ENCODE peak calls at places on chromosomes 12 and 14, in eight cellular contexts. One of them, this sample, is unnamed.

GRCh38 chr14:50062438-50063039 is 53.8 kb downstream of the VCPKMT start:
- DNase-seq in tibial artery: no peak
- DNase-seq in right atrium auricular region: no peak
- DNase-seq in fibroblast of lung: peak; percentile 85
- DNase-seq in Peyer's patch: no peak
- DNase-seq in tibial nerve: no peak
- DNase-seq in adrenal gland: peak; percentile 89
- DNase-seq in psoas muscle: no peak
- DNase-seq in this sample: no peak

GRCh38 chr12:73863541-73863940 is 674.1 kb upstream of the ATXN7L3B start:
- DNase-seq in fibroblast of lung: peak; percentile 22
- DNase-seq in tibial nerve: no peak
- DNase-seq in psoas muscle: no peak
- DNase-seq in right atrium auricular region: no peak
- DNase-seq in adrenal gland: no peak
- DNase-seq in tibial artery: no peak
- DNase-seq in Peyer's patch: no peak
- DNase-seq in this sample: no peak

GRCh38 chr14:51610766-51611165 is 40.9 kb upstream of the FRMD6 start:
- DNase-seq in tibial artery: no peak
- DNase-seq in Peyer's patch: no peak
- DNase-seq in tibial nerve: no peak
- DNase-seq in psoas muscle: no peak
- DNase-seq in fibroblast of lung: peak; percentile 66
- DNase-seq in right atrium auricular region: no peak
- DNase-seq in adrenal gland: no peak
- DNase-seq in this sample: no peak

GRCh38 chr12:10368206-10369171 is 21.4 kb downstream of the KLRK1 start:
- DNase-seq in psoas muscle: no peak
- DNase-seq in right atrium auricular region: no peak
- DNase-seq in tibial artery: no peak
- DNase-seq in fibroblast of lung: no peak
- DNase-seq in Peyer's patch: no peak
- DNase-seq in tibial nerve: no peak
- DNase-seq in adrenal gland: no peak
- DNase-seq in this sample: no peak

GRCh38 chr12:42976620-42977019 is 387.1 kb upstream of the PRICKLE1 start:
- DNase-seq in psoas muscle: no peak
- DNase-seq in adrenal gland: no peak
- DNase-seq in right atrium auricular region: no peak
- DNase-seq in Peyer's patch: no peak
- DNase-seq in tibial artery: no peak
- DNase-seq in tibial nerve: no peak
- DNase-seq in fibroblast of lung: no peak
- DNase-seq in this sample: no peak

GRCh38 chr14:100012478-100012925 is 52.7 kb upstream of the EVL start:
- DNase-seq in psoas muscle: no peak
- DNase-seq in tibial artery: no peak
- DNase-seq in fibroblast of lung: peak; percentile 87
- DNase-seq in tibial nerve: no peak
- DNase-seq in adrenal gland: no peak
- DNase-seq in right atrium auricular region: no peak
- DNase-seq in Peyer's patch: no peak
- DNase-seq in this sample: no peak

GRCh38 chr12:94074970-94075695 is 73.2 kb upstream of the PLXNC1 start:
- DNase-seq in right atrium auricular region: peak; percentile 86
- DNase-seq in tibial artery: peak; percentile 88
- DNase-seq in Peyer's patch: no peak
- DNase-seq in adrenal gland: peak; percentile 87
- DNase-seq in psoas muscle: peak; percentile 65
- DNase-seq in tibial nerve: peak; percentile 36
- DNase-seq in fibroblast of lung: peak; percentile 89
- DNase-seq in this sample: peak; percentile 81

GRCh38 chr14:42299692-42300091 is 693.0 kb downstream of the LRFN5 start:
- DNase-seq in Peyer's patch: no peak
- DNase-seq in adrenal gland: no peak
- DNase-seq in tibial nerve: no peak
- DNase-seq in psoas muscle: no peak
- DNase-seq in right atrium auricular region: no peak
- DNase-seq in fibroblast of lung: no peak
- DNase-seq in tibial artery: no peak
- DNase-seq in this sample: no peak

GRCh38 chr12:79420146-79420618 is 270.6 kb downstream of the PAWR start:
- DNase-seq in adrenal gland: peak; percentile 16
- DNase-seq in tibial artery: no peak
- DNase-seq in Peyer's patch: no peak
- DNase-seq in tibial nerve: no peak
- DNase-seq in fibroblast of lung: peak; percentile 98
- DNase-seq in right atrium auricular region: no peak
- DNase-seq in psoas muscle: no peak
- DNase-seq in this sample: no peak

GRCh38 chr12:29640589-29641345 is 143.0 kb downstream of the TMTC1 start:
- DNase-seq in psoas muscle: peak; percentile 24
- DNase-seq in tibial artery: peak; percentile 74
- DNase-seq in tibial nerve: no peak
- DNase-seq in Peyer's patch: peak; percentile 65
- DNase-seq in fibroblast of lung: peak; percentile 76
- DNase-seq in adrenal gland: peak; percentile 18
- DNase-seq in right atrium auricular region: no peak
- DNase-seq in this sample: no peak

GRCh38 chr14:36835145-36835544 is 173.5 kb downstream of the PAX9 start:
- DNase-seq in tibial artery: no peak
- DNase-seq in fibroblast of lung: no peak
- DNase-seq in adrenal gland: no peak
- DNase-seq in tibial nerve: no peak
- DNase-seq in psoas muscle: no peak
- DNase-seq in Peyer's patch: no peak
- DNase-seq in right atrium auricular region: no peak
- DNase-seq in this sample: no peak

GRCh38 chr12:1496162-1496925 is 98.0 kb downstream of the FBXL14 start:
- DNase-seq in adrenal gland: no peak
- DNase-seq in fibroblast of lung: peak; percentile 34
- DNase-seq in tibial artery: peak; percentile 79
- DNase-seq in right atrium auricular region: peak; percentile 65
- DNase-seq in psoas muscle: peak; percentile 43
- DNase-seq in tibial nerve: no peak
- DNase-seq in Peyer's patch: no peak
- DNase-seq in this sample: peak; percentile 75

GRCh38 chr14:73465833-73466532 is 7.6 kb upstream of the NUMB start:
- DNase-seq in right atrium auricular region: peak; percentile 49
- DNase-seq in adrenal gland: no peak
- DNase-seq in fibroblast of lung: no peak
- DNase-seq in psoas muscle: no peak
- DNase-seq in tibial nerve: no peak
- DNase-seq in Peyer's patch: no peak
- DNase-seq in tibial artery: no peak
- DNase-seq in this sample: no peak

GRCh38 chr12:54229624-54230212 is 40.9 kb upstream of the SMUG1 start:
- DNase-seq in psoas muscle: peak; percentile 57
- DNase-seq in adrenal gland: peak; percentile 43
- DNase-seq in tibial nerve: no peak
- DNase-seq in tibial artery: no peak
- DNase-seq in fibroblast of lung: peak; percentile 98
- DNase-seq in right atrium auricular region: peak; percentile 75
- DNase-seq in Peyer's patch: no peak
- DNase-seq in this sample: no peak

GRCh38 chr12:106434521-106434920 is 77.0 kb downstream of the POLR3B start:
- DNase-seq in fibroblast of lung: no peak
- DNase-seq in tibial artery: no peak
- DNase-seq in psoas muscle: no peak
- DNase-seq in adrenal gland: no peak
- DNase-seq in right atrium auricular region: no peak
- DNase-seq in Peyer's patch: no peak
- DNase-seq in tibial nerve: no peak
- DNase-seq in this sample: no peak

GRCh38 chr12:92764820-92765219 is 62.0 kb downstream of the PLEKHG7 start:
- DNase-seq in Peyer's patch: no peak
- DNase-seq in adrenal gland: peak; percentile 16
- DNase-seq in psoas muscle: no peak
- DNase-seq in fibroblast of lung: peak; percentile 58
- DNase-seq in right atrium auricular region: no peak
- DNase-seq in tibial artery: no peak
- DNase-seq in tibial nerve: no peak
- DNase-seq in this sample: no peak

GRCh38 chr14:56752428-56752827 is 57.9 kb downstream of the OTX2 start:
- DNase-seq in adrenal gland: no peak
- DNase-seq in tibial nerve: no peak
- DNase-seq in psoas muscle: no peak
- DNase-seq in Peyer's patch: no peak
- DNase-seq in right atrium auricular region: no peak
- DNase-seq in fibroblast of lung: no peak
- DNase-seq in tibial artery: no peak
- DNase-seq in this sample: no peak

GRCh38 chr12:76020731-76021672 is 10.6 kb downstream of the PHLDA1 start:
- DNase-seq in adrenal gland: peak; percentile 69
- DNase-seq in psoas muscle: no peak
- DNase-seq in fibroblast of lung: peak; percentile 99
- DNase-seq in tibial artery: no peak
- DNase-seq in tibial nerve: no peak
- DNase-seq in right atrium auricular region: no peak
- DNase-seq in Peyer's patch: no peak
- DNase-seq in this sample: no peak

GRCh38 chr14:93212432-93212831 is 5.4 kb downstream of the UBR7 start:
- DNase-seq in psoas muscle: no peak
- DNase-seq in right atrium auricular region: no peak
- DNase-seq in tibial nerve: no peak
- DNase-seq in tibial artery: no peak
- DNase-seq in Peyer's patch: no peak
- DNase-seq in fibroblast of lung: no peak
- DNase-seq in adrenal gland: no peak
- DNase-seq in this sample: no peak

GRCh38 chr14:93207468-93208308 is 632 bp downstream of the UBR7 start:
- DNase-seq in right atrium auricular region: no peak
- DNase-seq in tibial nerve: peak; percentile 18
- DNase-seq in fibroblast of lung: peak; percentile 65
- DNase-seq in psoas muscle: no peak
- DNase-seq in tibial artery: peak; percentile 72
- DNase-seq in Peyer's patch: no peak
- DNase-seq in adrenal gland: peak; percentile 61
- DNase-seq in this sample: no peak

GRCh38 chr14:93201155-93201704 is 5.6 kb downstream of the GON7 start:
- DNase-seq in right atrium auricular region: no peak
- DNase-seq in adrenal gland: no peak
- DNase-seq in Peyer's patch: no peak
- DNase-seq in psoas muscle: no peak
- DNase-seq in tibial nerve: no peak
- DNase-seq in tibial artery: no peak
- DNase-seq in fibroblast of lung: no peak
- DNase-seq in this sample: no peak

GRCh38 chr14:93206793-93207467 is at the start of the genes GON7 and UBR7:
- DNase-seq in psoas muscle: peak; percentile 94
- DNase-seq in Peyer's patch: peak; percentile 97
- DNase-seq in tibial artery: peak; percentile 98
- DNase-seq in tibial nerve: peak; percentile 86
- DNase-seq in fibroblast of lung: peak; percentile 97
- DNase-seq in right atrium auricular region: peak; percentile 94
- DNase-seq in adrenal gland: peak; percentile 98
- DNase-seq in this sample: peak; percentile 98
- TF ChIP-seq CTCF in psoas muscle: peak; percentile 36
- TF ChIP-seq CTCF in Peyer's patch: peak; percentile 57
- TF ChIP-seq CTCF in tibial artery: peak; percentile 15
- TF ChIP-seq CTCF in tibial nerve: peak; percentile 60
- TF ChIP-seq CTCF in fibroblast of lung: peak; percentile 39
- TF ChIP-seq CTCF in right atrium auricular region: no peak
- TF ChIP-seq CTCF in adrenal gland: peak; percentile 53
- TF ChIP-seq CTCF in this sample: peak; percentile 36

GRCh38 chr14:59299731-59300130 is 111.3 kb downstream of the DAAM1 start:
- DNase-seq in psoas muscle: no peak
- DNase-seq in tibial nerve: no peak
- DNase-seq in adrenal gland: no peak
- DNase-seq in Peyer's patch: no peak
- DNase-seq in fibroblast of lung: no peak
- DNase-seq in right atrium auricular region: no peak
- DNase-seq in tibial artery: no peak
- DNase-seq in this sample: no peak
- H3K27ac ChIP-seq in psoas muscle: no peak overlapping the region
- H3K27ac ChIP-seq in tibial nerve: no peak overlapping the region
- H3K27ac ChIP-seq in adrenal gland: no peak overlapping the region
- H3K27ac ChIP-seq in Peyer's patch: no peak overlapping the region
- H3K27ac ChIP-seq in fibroblast of lung: no peak overlapping the region
- H3K27ac ChIP-seq in right atrium auricular region: no peak overlapping the region
- H3K27ac ChIP-seq in tibial artery: no peak overlapping the region
- H3K27ac ChIP-seq in this sample: no peak overlapping the region

DNA sequence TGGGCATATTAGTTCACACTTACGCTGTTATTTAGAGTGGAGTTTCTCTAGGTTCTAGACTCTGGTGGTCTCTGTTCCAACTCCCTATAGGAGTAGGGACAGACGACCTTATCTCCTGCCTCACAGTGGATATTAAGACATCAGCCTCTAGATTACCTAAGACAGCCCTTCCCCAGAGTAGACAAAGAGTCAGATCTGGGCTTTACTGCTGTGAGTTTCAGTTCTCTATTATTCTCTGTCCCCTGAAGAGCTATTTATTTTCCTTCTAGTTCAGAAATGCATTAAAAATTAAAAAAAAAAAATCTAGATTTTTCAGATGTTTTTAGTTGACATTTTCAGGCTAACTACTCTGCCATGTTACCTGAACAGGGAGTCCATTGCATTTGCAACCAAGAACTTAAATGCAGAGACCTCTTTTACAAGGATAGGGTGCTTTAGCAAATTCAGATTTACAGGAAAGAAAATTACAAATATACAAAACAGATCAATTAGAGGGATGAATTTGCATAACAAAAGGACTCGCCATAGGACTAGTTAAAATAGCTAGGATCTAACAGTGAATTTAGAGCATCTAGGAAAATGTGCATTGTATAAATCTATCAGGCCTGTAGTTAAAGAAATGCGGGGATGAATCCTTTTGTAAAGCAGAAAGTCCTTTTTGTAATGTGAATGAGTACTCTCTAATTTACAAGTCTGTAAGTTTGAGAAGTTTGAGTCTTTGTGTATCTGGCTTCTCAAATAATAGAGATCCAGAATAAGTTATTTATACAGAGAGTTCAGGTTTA is 381.4 kb downstream of the APAF1 start:
- DNase-seq in adrenal gland: no peak
- DNase-seq in tibial artery: no peak
- DNase-seq in tibial nerve: no peak
- DNase-seq in right atrium auricular region: no peak
- DNase-seq in fibroblast of lung: no peak
- DNase-seq in Peyer's patch: no peak
- DNase-seq in psoas muscle: no peak
- DNase-seq in this sample: no peak
- H3K4me1 ChIP-seq in adrenal gland: no peaks in the 10 kb centered on the region
- H3K4me1 ChIP-seq in tibial artery: no peaks in the 10 kb centered on the region
- H3K4me1 ChIP-seq in tibial nerve: no peaks in the 10 kb centered on the region
- H3K4me1 ChIP-seq in right atrium auricular region: no peaks in the 10 kb centered on the region
- H3K4me1 ChIP-seq in fibroblast of lung: no peaks in the 10 kb centered on the region
- H3K4me1 ChIP-seq in Peyer's patch: no peaks in the 10 kb centered on the region
- H3K4me1 ChIP-seq in psoas muscle: no peaks in the 10 kb centered on the region
- H3K4me1 ChIP-seq in this sample: no peaks in the 10 kb centered on the region

DNA sequence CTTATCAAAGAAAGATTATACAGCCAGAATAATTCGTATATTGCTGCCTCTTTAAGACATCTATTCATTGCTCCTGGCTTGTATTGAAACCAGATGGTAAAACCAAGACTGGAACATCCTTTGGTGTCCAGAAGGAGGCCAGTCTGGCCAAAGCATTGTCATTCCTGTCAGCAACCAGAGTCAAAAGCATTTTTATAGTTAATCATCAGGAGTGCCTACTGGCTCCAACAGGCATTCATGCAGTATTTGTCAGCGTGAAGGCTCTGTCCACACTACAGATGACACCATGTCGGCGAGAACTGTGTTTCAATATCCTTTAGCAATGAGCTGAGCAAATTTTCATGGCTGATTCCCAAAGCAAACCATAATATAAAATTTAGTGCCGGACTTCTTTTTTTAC is 118.0 kb upstream of the G2E3 start:
- DNase-seq in adrenal gland: no peak
- DNase-seq in tibial nerve: no peak
- DNase-seq in Peyer's patch: no peak
- DNase-seq in psoas muscle: no peak
- DNase-seq in tibial artery: no peak
- DNase-seq in right atrium auricular region: no peak
- DNase-seq in fibroblast of lung: no peak
- DNase-seq in this sample: no peak
- TF ChIP-seq CTCF in adrenal gland: no peak
- TF ChIP-seq CTCF in tibial nerve: no peak
- TF ChIP-seq CTCF in Peyer's patch: no peak
- TF ChIP-seq CTCF in psoas muscle: no peak
- TF ChIP-seq CTCF in tibial artery: no peak
- TF ChIP-seq CTCF in right atrium auricular region: no peak
- TF ChIP-seq CTCF in fibroblast of lung: no peak
- TF ChIP-seq CTCF in this sample: no peak

This sample was measured in kidney.